ENCODE peak calls at places on chromosomes 6 and 20, in six cellular contexts. One of them, this sample, is unnamed.

GRCh38 chr6:32941412-32941784 is 570 bp upstream of the HLA-DMB start:
- DNase-seq in CD8-positive, alpha-beta memory T cell: peak; percentile 55
- DNase-seq in ovary: no peak
- DNase-seq in AG04449: no peak
- DNase-seq in SJSA1: no peak
- DNase-seq in aorta: no peak
- DNase-seq in this sample: no peak

GRCh38 chr6:78619016-78619415 is 248.3 kb upstream of the IRAK1BP1 start:
- DNase-seq in aorta: no peak
- DNase-seq in AG04449: no peak
- DNase-seq in SJSA1: no peak
- DNase-seq in CD8-positive, alpha-beta memory T cell: no peak
- DNase-seq in ovary: no peak
- DNase-seq in this sample: no peak

GRCh38 chr6:80356545-80356944 is 250.1 kb downstream of the BCKDHB start:
- DNase-seq in CD8-positive, alpha-beta memory T cell: no peak
- DNase-seq in AG04449: no peak
- DNase-seq in SJSA1: no peak
- DNase-seq in aorta: no peak
- DNase-seq in ovary: no peak
- DNase-seq in this sample: no peak

GRCh38 chr6:153959281-153959680 is 79.8 kb upstream of the OPRM1 start:
- DNase-seq in SJSA1: no peak
- DNase-seq in CD8-positive, alpha-beta memory T cell: no peak
- DNase-seq in ovary: no peak
- DNase-seq in AG04449: no peak
- DNase-seq in aorta: no peak
- DNase-seq in this sample: no peak

GRCh38 chr6:138577151-138577915 is 78.0 kb upstream of the NHSL1 start:
- DNase-seq in CD8-positive, alpha-beta memory T cell: no peak
- DNase-seq in AG04449: no peak
- DNase-seq in aorta: no peak
- DNase-seq in ovary: no peak
- DNase-seq in SJSA1: no peak
- DNase-seq in this sample: no peak

GRCh38 chr6:17589402-17590116 is 10.5 kb upstream of the FAM8A1 start:
- DNase-seq in ovary: no peak
- DNase-seq in AG04449: no peak
- DNase-seq in aorta: no peak
- DNase-seq in CD8-positive, alpha-beta memory T cell: no peak
- DNase-seq in SJSA1: peak; percentile 59
- DNase-seq in this sample: no peak

GRCh38 chr6:111651185-111652034 is 45.7 kb upstream of the TRAF3IP2 start:
- DNase-seq in SJSA1: no peak
- DNase-seq in AG04449: no peak
- DNase-seq in aorta: no peak
- DNase-seq in CD8-positive, alpha-beta memory T cell: no peak
- DNase-seq in ovary: no peak
- DNase-seq in this sample: no peak

GRCh38 chr6:167571550-167571949 is 246.7 kb downstream of the TTLL2 start:
- DNase-seq in CD8-positive, alpha-beta memory T cell: no peak
- DNase-seq in SJSA1: peak; percentile 74
- DNase-seq in aorta: no peak
- DNase-seq in AG04449: no peak
- DNase-seq in ovary: no peak
- DNase-seq in this sample: peak; percentile 63

GRCh38 chr6:157625764-157626163 is 197.3 kb upstream of the SNX9 start:
- DNase-seq in AG04449: no peak
- DNase-seq in ovary: no peak
- DNase-seq in SJSA1: no peak
- DNase-seq in CD8-positive, alpha-beta memory T cell: no peak
- DNase-seq in aorta: no peak
- DNase-seq in this sample: no peak

GRCh38 chr20:38127920-38128528 is 37.0 kb downstream of the TGM2 start:
- DNase-seq in aorta: no peak
- DNase-seq in SJSA1: no peak
- DNase-seq in ovary: no peak
- DNase-seq in AG04449: no peak
- DNase-seq in CD8-positive, alpha-beta memory T cell: no peak
- DNase-seq in this sample: peak; percentile 13

GRCh38 chr6:7147051-7147671 is 39.4 kb downstream of the RREB1 start:
- DNase-seq in ovary: no peak
- DNase-seq in CD8-positive, alpha-beta memory T cell: no peak
- DNase-seq in aorta: no peak
- DNase-seq in SJSA1: no peak
- DNase-seq in AG04449: no peak
- DNase-seq in this sample: no peak

GRCh38 chr20:50321797-50322480 is 131.3 kb downstream of the CEBPB start:
- DNase-seq in aorta: no peak
- DNase-seq in ovary: peak; percentile 60
- DNase-seq in AG04449: no peak
- DNase-seq in CD8-positive, alpha-beta memory T cell: no peak
- DNase-seq in SJSA1: no peak
- DNase-seq in this sample: no peak

GRCh38 chr20:54711061-54711460 is 235.7 kb downstream of the DOK5 start:
- DNase-seq in aorta: no peak
- DNase-seq in AG04449: no peak
- DNase-seq in ovary: no peak
- DNase-seq in CD8-positive, alpha-beta memory T cell: no peak
- DNase-seq in SJSA1: no peak
- DNase-seq in this sample: no peak

GRCh38 chr6:25202505-25202904 is 76.7 kb upstream of the CARMIL1 start:
- DNase-seq in CD8-positive, alpha-beta memory T cell: no peak
- DNase-seq in SJSA1: peak; percentile 37
- DNase-seq in aorta: no peak
- DNase-seq in ovary: no peak
- DNase-seq in AG04449: peak; percentile 74
- DNase-seq in this sample: no peak

GRCh38 chr6:12014027-12014872 is 2.1 kb downstream of the HIVEP1 start:
- DNase-seq in SJSA1: peak; percentile 82
- DNase-seq in CD8-positive, alpha-beta memory T cell: no peak
- DNase-seq in aorta: no peak
- DNase-seq in AG04449: no peak
- DNase-seq in ovary: no peak
- DNase-seq in this sample: no peak

GRCh38 chr6:158978752-158979151 is 21.2 kb downstream of the RSPH3 start:
- DNase-seq in SJSA1: no peak
- DNase-seq in ovary: no peak
- DNase-seq in CD8-positive, alpha-beta memory T cell: no peak
- DNase-seq in aorta: no peak
- DNase-seq in AG04449: no peak
- DNase-seq in this sample: no peak

DNA sequence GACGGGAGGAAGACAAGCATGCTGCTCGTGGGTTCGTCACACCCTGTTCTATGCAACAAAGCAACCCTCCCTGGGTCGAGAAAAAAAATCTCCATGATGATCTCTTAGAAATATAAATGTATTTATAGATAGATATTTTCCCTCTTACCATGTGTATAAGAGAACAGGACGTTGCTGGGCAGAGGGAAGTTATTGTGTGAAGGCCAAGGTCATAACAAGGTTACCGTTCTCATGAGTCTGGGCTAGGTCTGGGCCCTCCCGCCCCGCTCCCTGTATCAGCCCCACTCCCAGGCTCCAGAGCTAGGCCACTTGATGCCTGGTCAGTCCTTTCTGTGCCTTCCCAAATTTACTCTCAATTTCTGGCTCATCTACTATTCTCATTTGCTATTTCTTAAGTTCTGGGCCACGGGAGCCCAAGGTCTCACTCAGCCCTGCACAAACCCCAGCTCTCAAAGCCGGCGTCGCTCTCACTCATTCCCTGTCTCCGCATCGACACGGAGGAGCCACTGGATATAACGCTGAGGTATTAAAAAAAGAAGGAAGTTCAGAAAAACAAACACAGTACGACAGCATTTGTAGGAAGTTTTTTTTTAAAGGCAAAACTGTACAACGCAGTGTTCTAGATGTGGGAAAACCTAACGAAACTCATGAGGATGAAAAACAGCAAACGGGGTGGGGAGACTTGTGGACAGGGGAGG is 96.8 kb downstream of the PSMG4 start:
- DNase-seq in SJSA1: peak; percentile 59
- DNase-seq in CD8-positive, alpha-beta memory T cell: no peak
- DNase-seq in aorta: peak; percentile 73
- DNase-seq in ovary: peak; percentile 59
- DNase-seq in AG04449: no peak
- DNase-seq in this sample: peak; percentile 65
- H3K4me3 ChIP-seq in SJSA1: peak overlapping the region; percentile 38
- H3K4me3 ChIP-seq in CD8-positive, alpha-beta memory T cell: peak overlapping the region; percentile 61
- H3K4me3 ChIP-seq in aorta: no peak overlapping the region
- H3K4me3 ChIP-seq in ovary: peak overlapping the region; percentile 27
- H3K4me3 ChIP-seq in AG04449: peak overlapping the region; percentile 39
- H3K4me3 ChIP-seq in this sample: no peak overlapping the region

DNA sequence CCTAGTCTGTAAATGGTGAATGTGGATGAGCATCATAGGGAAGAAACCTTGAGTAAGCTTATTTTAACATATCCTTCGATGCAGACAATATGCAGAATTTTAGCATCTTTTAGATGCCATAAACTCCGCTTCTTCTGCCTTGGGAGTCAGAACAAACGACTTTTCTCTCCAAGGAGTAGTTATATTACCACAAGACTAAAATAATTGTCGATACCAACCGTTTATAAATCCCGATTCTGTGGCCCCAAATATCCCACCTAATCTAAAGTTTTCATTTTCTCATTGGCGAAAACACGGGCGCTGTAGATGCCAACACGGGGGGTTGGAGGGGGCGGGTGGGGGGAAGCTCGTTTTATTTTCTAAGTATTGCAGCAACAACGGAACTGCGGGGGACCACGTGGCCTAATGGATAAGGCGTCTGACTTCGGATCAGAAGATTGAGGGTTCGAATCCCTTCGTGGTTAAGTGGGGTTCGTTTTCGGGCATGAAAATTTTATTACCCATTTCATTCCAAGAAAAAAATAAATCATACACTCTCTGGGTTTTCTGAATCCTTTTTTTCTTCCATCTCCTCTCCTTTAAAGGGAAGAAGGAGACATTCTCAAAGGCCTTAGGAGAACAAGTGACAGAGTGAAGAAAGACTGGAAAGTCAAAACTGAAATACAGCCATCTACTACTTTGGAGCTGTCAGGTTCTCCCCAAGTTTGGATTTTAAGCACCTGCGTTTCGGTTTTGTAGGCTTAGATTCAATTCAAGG is 65.5 kb upstream of the BTN3A2 start:
- DNase-seq in AG04449: no peak
- DNase-seq in SJSA1: no peak
- DNase-seq in ovary: no peak
- DNase-seq in aorta: no peak
- DNase-seq in CD8-positive, alpha-beta memory T cell: no peak
- DNase-seq in this sample: no peak
- H3K4me3 ChIP-seq in AG04449: no peak overlapping the region
- H3K4me3 ChIP-seq in SJSA1: no peak overlapping the region
- H3K4me3 ChIP-seq in ovary: no peak overlapping the region
- H3K4me3 ChIP-seq in aorta: no peak overlapping the region
- H3K4me3 ChIP-seq in CD8-positive, alpha-beta memory T cell: no peak overlapping the region
- H3K4me3 ChIP-seq in this sample: peak overlapping the region; percentile 44

GRCh38 chr6:140538926-140539325 is 1164.5 kb upstream of the CITED2 start:
- DNase-seq in aorta: no peak
- DNase-seq in CD8-positive, alpha-beta memory T cell: no peak
- DNase-seq in AG04449: no peak
- DNase-seq in ovary: no peak
- DNase-seq in SJSA1: no peak
- DNase-seq in this sample: no peak

GRCh38 chr6:140537211-140537610 is 1162.8 kb upstream of the CITED2 start:
- DNase-seq in ovary: no peak
- DNase-seq in SJSA1: no peak
- DNase-seq in AG04449: no peak
- DNase-seq in CD8-positive, alpha-beta memory T cell: no peak
- DNase-seq in aorta: no peak
- DNase-seq in this sample: no peak

GRCh38 chr6:140540743-140541142 is 1166.3 kb upstream of the CITED2 start:
- DNase-seq in ovary: no peak
- DNase-seq in SJSA1: no peak
- DNase-seq in CD8-positive, alpha-beta memory T cell: no peak
- DNase-seq in aorta: no peak
- DNase-seq in AG04449: no peak
- DNase-seq in this sample: no peak

GRCh38 chr6:140535511-140535910 is 1161.1 kb upstream of the CITED2 start:
- DNase-seq in aorta: no peak
- DNase-seq in ovary: no peak
- DNase-seq in AG04449: no peak
- DNase-seq in CD8-positive, alpha-beta memory T cell: no peak
- DNase-seq in SJSA1: no peak
- DNase-seq in this sample: no peak

GRCh38 chr6:140537834-140538680 is 1163.6 kb upstream of the CITED2 start:
- DNase-seq in CD8-positive, alpha-beta memory T cell: no peak
- DNase-seq in SJSA1: peak; percentile 95
- DNase-seq in aorta: no peak
- DNase-seq in AG04449: peak; percentile 100
- DNase-seq in ovary: no peak
- DNase-seq in this sample: no peak
- H3K4me3 ChIP-seq in CD8-positive, alpha-beta memory T cell: no peak overlapping the region
- H3K4me3 ChIP-seq in SJSA1: no peak overlapping the region
- H3K4me3 ChIP-seq in aorta: no peak overlapping the region
- H3K4me3 ChIP-seq in AG04449: no peak overlapping the region
- H3K4me3 ChIP-seq in ovary: no peak overlapping the region
- H3K4me3 ChIP-seq in this sample: no peak overlapping the region

GRCh38 chr20:24443436-24443835 is 26.0 kb upstream of the SYNDIG1 start:
- DNase-seq in CD8-positive, alpha-beta memory T cell: no peak
- DNase-seq in AG04449: no peak
- DNase-seq in ovary: no peak
- DNase-seq in aorta: no peak
- DNase-seq in SJSA1: no peak
- DNase-seq in this sample: peak; percentile 74

GRCh38 chr20:24445510-24446170 is 23.8 kb upstream of the SYNDIG1 start:
- DNase-seq in aorta: no peak
- DNase-seq in SJSA1: no peak
- DNase-seq in CD8-positive, alpha-beta memory T cell: no peak
- DNase-seq in ovary: no peak
- DNase-seq in AG04449: no peak
- DNase-seq in this sample: peak; percentile 50

GRCh38 chr20:24446811-24447210 is 22.6 kb upstream of the SYNDIG1 start:
- DNase-seq in aorta: no peak
- DNase-seq in AG04449: no peak
- DNase-seq in SJSA1: no peak
- DNase-seq in ovary: no peak
- DNase-seq in CD8-positive, alpha-beta memory T cell: no peak
- DNase-seq in this sample: no peak

GRCh38 chr20:24442909-24443308 is 26.5 kb upstream of the SYNDIG1 start:
- DNase-seq in CD8-positive, alpha-beta memory T cell: no peak
- DNase-seq in SJSA1: no peak
- DNase-seq in aorta: no peak
- DNase-seq in AG04449: no peak
- DNase-seq in ovary: no peak
- DNase-seq in this sample: no peak

DNA sequence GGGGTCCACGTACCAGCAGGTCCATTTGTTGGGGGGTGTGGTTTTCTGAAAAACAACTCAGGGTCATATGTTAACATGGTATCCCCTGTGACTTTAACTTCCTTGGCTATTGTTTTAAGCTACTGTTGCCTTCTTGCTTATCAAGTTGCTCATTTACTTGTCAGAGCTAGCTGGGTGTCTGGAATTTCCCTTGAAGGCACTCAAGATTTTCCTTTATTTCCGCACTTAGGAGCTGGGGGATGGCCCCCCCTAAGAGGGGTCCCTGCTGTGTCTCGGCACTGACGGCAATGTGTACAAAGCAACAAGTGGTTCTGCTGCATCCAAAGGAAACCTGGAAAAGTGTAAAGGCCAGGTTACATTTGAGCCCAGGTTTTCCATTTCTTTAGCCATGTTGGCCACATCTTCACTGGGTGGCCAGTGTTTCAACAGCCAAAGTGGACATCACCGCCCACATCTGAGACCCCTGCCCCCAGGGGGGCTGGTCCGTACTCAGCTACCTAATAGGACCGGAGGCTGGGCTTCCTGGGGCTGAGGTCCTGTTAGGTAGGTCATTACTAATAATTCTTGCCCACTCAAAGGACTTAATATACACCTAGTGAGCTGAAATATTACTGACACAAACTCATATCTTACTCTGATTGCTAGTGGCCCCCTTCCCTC is 24.8 kb upstream of the SYNDIG1 start:
- DNase-seq in CD8-positive, alpha-beta memory T cell: no peak
- DNase-seq in AG04449: no peak
- DNase-seq in aorta: no peak
- DNase-seq in SJSA1: no peak
- DNase-seq in ovary: no peak
- DNase-seq in this sample: no peak
- H3K4me3 ChIP-seq in CD8-positive, alpha-beta memory T cell: no peak overlapping the region
- H3K4me3 ChIP-seq in AG04449: no peak overlapping the region
- H3K4me3 ChIP-seq in aorta: no peak overlapping the region
- H3K4me3 ChIP-seq in SJSA1: no peak overlapping the region
- H3K4me3 ChIP-seq in ovary: no peak overlapping the region
- H3K4me3 ChIP-seq in this sample: no peak overlapping the region